ENCODE peak calls at places on chromosomes 12 and 14, in five cellular contexts. C is left cardiac atrium; B is NCI-H1092; A is T-helper 2 cell; T is effector memory CD4-positive, alpha-beta T cell. U is an unnamed sample.

GRCh38 chr12:64895541-64895940 is 71.1 kb downstream of the TBC1D30 start:
- DNase-seq in C (no peak), T (no peak), B (no peak), A (no peak), U (no peak)

GRCh38 chr14:51538973-51539372 is 112.7 kb upstream of the FRMD6 start:
- DNase-seq in C (no peak), B (no peak), T (no peak), A (no peak), U (no peak)

GRCh38 chr14:94470311-94470710 is 5.7 kb downstream of the SERPINA9 start:
- DNase-seq in B (no peak), T (no peak), A (no peak), C (no peak), U (no peak)

GRCh38 chr14:94509356-94509755 is at the start of gene SERPINA12:
- DNase-seq in C (no peak), B (no peak), T (no peak), A (no peak), U (no peak)

GRCh38 chr12:116248930-116249329 is 28.6 kb downstream of the MED13L start:
- DNase-seq in A (no peak), B (no peak), T (no peak), C (no peak), U (no peak)

GRCh38 chr12:82862876-82863649 is 176.4 kb downstream of the TMTC2 start:
- DNase-seq in C (no peak), A (no peak), T (no peak), B (no peak), U (no peak)

GRCh38 chr12:20549115-20549719 is 145.9 kb upstream of the SLCO1C1 start:
- DNase-seq in B (no peak), C (no peak), A (no peak), T (no peak), U (no peak)

GRCh38 chr12:122028165-122028591 is 6.5 kb downstream of the BCL7A start:
- DNase-seq in A (no peak), B (no peak), C (no peak), T (no peak), U (no peak)

GRCh38 chr12:96687719-96688118 is 198.3 kb downstream of the CFAP54 start:
- DNase-seq in B (no peak), A (no peak), C (no peak), T (no peak), U (no peak)

GRCh38 chr14:59018460-59018859 is 170.0 kb upstream of the DAAM1 start:
- DNase-seq in B (no peak), C (no peak), T (no peak), A (no peak), U (no peak)

GRCh38 chr12:74254784-74255183 is 282.9 kb upstream of the ATXN7L3B start:
- DNase-seq in B (no peak), T (no peak), C (no peak), A (no peak), U (no peak)

GRCh38 chr14:92686763-92687427 is 61.5 kb downstream of the LGMN start:
- DNase-seq in B (peak; percentile 77), C (peak; percentile 82), T (peak; percentile 47), A (peak; percentile 40), U (peak; percentile 89)

GRCh38 chr12:104354167-104354867 is 50.8 kb downstream of the EID3 start:
- DNase-seq in B (no peak), A (no peak), T (no peak), C (no peak), U (no peak)

GRCh38 chr12:77324416-77324762 is 259.0 kb upstream of the E2F7 start:
- DNase-seq in C (no peak), A (no peak), T (no peak), B (no peak), U (no peak)

GRCh38 chr14:46661728-46662127 is 10.1 kb upstream of the RPL10L start:
- DNase-seq in T (no peak), A (no peak), C (no peak), B (no peak), U (no peak)

GRCh38 chr14:78519863-78520262 is 349.7 kb downstream of the NRXN3 start:
- DNase-seq in T (no peak), A (no peak), B (no peak), C (peak; percentile 27), U (no peak)

GRCh38 chr12:130826151-130826801 is 12.8 kb downstream of the STX2 start:
- DNase-seq in C (no peak), T (peak; percentile 41), A (peak; percentile 62), B (no peak), U (no peak)

GRCh38 chr14:74554742-74555362 is 57.2 kb downstream of the LTBP2 start:
- DNase-seq in B (no peak), T (no peak), C (no peak), A (no peak), U (no peak)

GRCh38 chr12:94615284-94616216 is 34.8 kb downstream of the TMCC3 start:
- DNase-seq in C (peak; percentile 58), A (no peak), B (no peak), T (no peak), U (no peak)

GRCh38 chr12:131272415-131272814 is 318.7 kb downstream of the ADGRD1 start:
- DNase-seq in C (no peak), A (no peak), B (no peak), T (no peak), U (no peak)

GRCh38 chr12:26298785-26299621 is 103.6 kb downstream of the SSPN start:
- DNase-seq in T (no peak), A (no peak), C (no peak), B (no peak), U (no peak)

GRCh38 chr14:83300454-83301064 is 1766.9 kb upstream of the SEL1L start:
- DNase-seq in A (no peak), B (peak; percentile 23), C (no peak), T (no peak), U (no peak)

GRCh38 chr12:110582286-110583136 is 607 bp downstream of the PPTC7 start:
- DNase-seq in B (no peak), C (peak; percentile 72), A (peak; percentile 75), T (peak; percentile 73), U (peak; percentile 82)

GRCh38 chr12:19965196-19966038 is 402.9 kb upstream of the PDE3A start:
- DNase-seq in C (no peak), B (no peak), T (no peak), A (no peak), U (no peak)

GRCh38 chr12:110590806-110591326 is 7.7 kb upstream of the PPTC7 start:
- DNase-seq in A (no peak), C (no peak), T (no peak), B (no peak), U (no peak)

GRCh38 chr12:106296179-106296877 is 6.2 kb upstream of the TCP11L2 start:
- DNase-seq in B (no peak), T (no peak), C (no peak), A (no peak), U (no peak)

GRCh38 chr12:88597361-88597760 is 17.1 kb upstream of the KITLG start:
- DNase-seq in T (no peak), B (no peak), A (no peak), C (no peak), U (no peak)